ENCODE peak calls at places on chromosomes 11 and 22, in seven cellular contexts. T is endothelial cell; E is lung; P is hepatic stellate cell; C is T-helper 1 cell; G is activated CD4-positive, alpha-beta memory T cell treated with anti-CD3 and anti-CD28 coated beads for 36 hours; J is bronchial epithelial cell. F is an unnamed sample.

GRCh38 chr22:39317084-39317755 is 2.2 kb downstream of the RPL3 start:
- DNase-seq in T (no peak), E (no peak), P (no peak), C (peak), G (peak), J (no peak), F (no peak)

GRCh38 chr11:72899238-72899637 is 85.0 kb downstream of the ATG16L2 start:
- DNase-seq in T (no peak), E (no peak), P (no peak), C (no peak), G (no peak), J (peak), F (no peak)

GRCh38 chr11:16873289-16873688 is 134.8 kb downstream of the C11orf58 start:
- DNase-seq in T (no peak), E (no peak), P (no peak), C (no peak), G (no peak), J (no peak), F (no peak)

GRCh38 chr22:46454910-46455269 is 82.5 kb downstream of the CELSR1 start:
- DNase-seq in T (no peak), E (no peak), P (no peak), C (no peak), G (no peak), J (peak), F (peak)

GRCh38 chr11:79263001-79263400 is 177.8 kb downstream of the TENM4 start:
- DNase-seq in T (no peak), E (no peak), P (no peak), C (no peak), G (no peak), J (no peak), F (no peak)

GRCh38 chr11:34188181-34188580 is 82.8 kb downstream of the NAT10 start:
- DNase-seq in T (no peak), E (no peak), P (no peak), C (no peak), G (no peak), J (no peak), F (no peak)

GRCh38 chr11:34641456-34641855 is 20.6 kb downstream of the EHF start:
- DNase-seq in T (no peak), E (no peak), P (no peak), C (no peak), G (no peak), J (no peak), F (no peak)

GRCh38 chr11:43555811-43556210 is 124.7 kb upstream of the HSD17B12 start:
- DNase-seq in T (no peak), E (no peak), P (peak), C (no peak), G (no peak), J (no peak), F (no peak)

GRCh38 chr11:45182902-45183301 is 36.5 kb downstream of the PRDM11 start:
- DNase-seq in T (peak), E (no peak), P (peak), C (no peak), G (no peak), J (peak), F (peak)

GRCh38 chr11:111540114-111540920 is at the start of gene LAYN:
- DNase-seq in T (peak), E (no peak), P (peak), C (no peak), G (no peak), J (no peak), F (peak)

GRCh38 chr11:62536301-62536957 is 10.2 kb downstream of the AHNAK start:
- DNase-seq in T (no peak), E (no peak), P (no peak), C (no peak), G (no peak), J (no peak), F (no peak)

F was measured in pancreas.